ENCODE peak calls at places on chromosomes 12 and 14, in four cellular contexts. X, B, H and K are unnamed samples.

GRCh38 chr14:39621678-39622077 is 189.4 kb upstream of the FBXO33 start:
- DNase-seq in B (no peak), X (no peak), H (no peak), K (no peak)

GRCh38 chr14:64235652-64236640 is 58.2 kb downstream of the ESR2 start:
- DNase-seq in B (no peak), X (no peak), H (no peak), K (peak)

GRCh38 chr12:109625131-109625559 is 51.6 kb downstream of the MVK start:
- DNase-seq in B (no peak), H (no peak), X (no peak), K (no peak)

GRCh38 chr12:89040146-89040964 is 311.9 kb downstream of the DUSP6 start:
- DNase-seq in B (no peak), H (peak), X (peak), K (peak)

GRCh38 chr12:77746108-77746507 is 84.6 kb upstream of the NAV3 start:
- DNase-seq in B (peak), H (no peak), X (no peak), K (peak)

GRCh38 chr14:73238941-73239340 is 1.6 kb downstream of the PAPLN start:
- DNase-seq in X (no peak), B (no peak), H (no peak), K (no peak)

GRCh38 chr12:52313461-52313860 is 7.7 kb downstream of the KRT83 start:
- DNase-seq in X (no peak), B (no peak), H (no peak), K (no peak)

GRCh38 chr12:69816082-69816481 is 8.9 kb upstream of the MYRFL start:
- DNase-seq in H (no peak), X (no peak), B (no peak), K (peak)

GRCh38 chr12:111606651-111607232 is 7.6 kb upstream of the ATXN2 start:
- DNase-seq in X (no peak), B (no peak), H (no peak), K (no peak)